ENCODE peak calls at places on chromosomes 3 and 15, in seven cellular contexts. U, H, N, C, A, Y and F are unnamed samples.

GRCh38 chr3:55511895-55512585 is 24.9 kb upstream of the WNT5A start:
- DNase-seq in U (no peak), H (peak), N (no peak), C (no peak), A (no peak), Y (no peak), F (no peak)

GRCh38 chr15:81419304-81419943 is 45.4 kb upstream of the TMC3 start:
- DNase-seq in U (no peak), H (peak), N (no peak), C (no peak), A (no peak), Y (no peak), F (no peak)

GRCh38 chr3:17132286-17133115 is 247.7 kb downstream of the PLCL2 start:
- DNase-seq in U (no peak), H (no peak), N (no peak), C (no peak), A (no peak), Y (no peak), F (no peak)

GRCh38 chr15:41952003-41952563 is 20.3 kb downstream of the EHD4 start:
- DNase-seq in U (no peak), H (no peak), N (no peak), C (no peak), A (no peak), Y (no peak), F (no peak)

GRCh38 chr3:147921044-147921443 is 511.9 kb downstream of the ZIC1 start:
- DNase-seq in U (no peak), H (peak), N (no peak), C (no peak), A (no peak), Y (no peak), F (no peak)

GRCh38 chr15:56014685-56015084 is 21.3 kb upstream of the NEDD4 start:
- DNase-seq in U (no peak), H (no peak), N (no peak), C (no peak), A (no peak), Y (no peak), F (no peak)

GRCh38 chr3:176058856-176059255 is 1138.4 kb downstream of the TBL1XR1 start:
- DNase-seq in U (no peak), H (no peak), N (no peak), C (no peak), A (no peak), Y (no peak), F (no peak)

GRCh38 chr3:145032790-145033189 is 1061.2 kb downstream of the DIPK2A start:
- DNase-seq in U (no peak), H (no peak), N (no peak), C (no peak), A (no peak), Y (no peak), F (no peak)

GRCh38 chr3:8972614-8973013 is 9.3 kb upstream of the RAD18 start:
- DNase-seq in U (no peak), H (peak), N (no peak), C (no peak), A (no peak), Y (no peak), F (no peak)